ENCODE peak calls at places on chromosomes 12 and 14, in six cellular contexts. One of them, this sample, is unnamed.
A peak's percentile ranks its signal among the peaks of the same experiment; 100 is the strongest.

GRCh38 chr12:88501976-88502938 is 78.0 kb downstream of the KITLG start:
- DNase-seq in tibial nerve: no peak
- DNase-seq in lower lobe of right lung: no peak
- DNase-seq in left ventricle myocardium inferior: no peak
- DNase-seq in tibial artery: no peak
- DNase-seq in PC-3: peak; percentile 67
- DNase-seq in this sample: no peak

GRCh38 chr12:49098035-49098451 is 3.4 kb upstream of the DHH start:
- DNase-seq in tibial artery: peak; percentile 48
- DNase-seq in left ventricle myocardium inferior: peak; percentile 25
- DNase-seq in PC-3: peak; percentile 58
- DNase-seq in lower lobe of right lung: peak; percentile 61
- DNase-seq in tibial nerve: peak; percentile 55
- DNase-seq in this sample: peak; percentile 72

GRCh38 chr14:62117010-62117717 is 354.9 kb downstream of the SNAPC1 start:
- DNase-seq in PC-3: no peak
- DNase-seq in left ventricle myocardium inferior: peak; percentile 58
- DNase-seq in tibial nerve: peak; percentile 5
- DNase-seq in tibial artery: peak; percentile 24
- DNase-seq in lower lobe of right lung: peak; percentile 66
- DNase-seq in this sample: peak; percentile 88

GRCh38 chr14:105392161-105393090 is 5.9 kb upstream of the TEX22 start:
- DNase-seq in tibial nerve: no peak
- DNase-seq in tibial artery: no peak
- DNase-seq in PC-3: no peak
- DNase-seq in left ventricle myocardium inferior: no peak
- DNase-seq in lower lobe of right lung: peak; percentile 41
- DNase-seq in this sample: peak; percentile 20

GRCh38 chr14:97777622-97778021 is 980.4 kb downstream of the VRK1 start:
- DNase-seq in PC-3: no peak
- DNase-seq in tibial nerve: no peak
- DNase-seq in lower lobe of right lung: no peak
- DNase-seq in tibial artery: no peak
- DNase-seq in left ventricle myocardium inferior: no peak
- DNase-seq in this sample: no peak

GRCh38 chr12:28550757-28551381 is 360.6 kb downstream of the CCDC91 start:
- DNase-seq in tibial artery: no peak
- DNase-seq in PC-3: peak; percentile 89
- DNase-seq in tibial nerve: no peak
- DNase-seq in left ventricle myocardium inferior: no peak
- DNase-seq in lower lobe of right lung: no peak
- DNase-seq in this sample: no peak

GRCh38 chr12:130646690-130647089 is 69.4 kb downstream of the RIMBP2 start:
- DNase-seq in tibial artery: no peak
- DNase-seq in left ventricle myocardium inferior: no peak
- DNase-seq in PC-3: no peak
- DNase-seq in lower lobe of right lung: no peak
- DNase-seq in tibial nerve: no peak
- DNase-seq in this sample: no peak

GRCh38 chr12:12439636-12440035 is 82.8 kb downstream of the BORCS5 start:
- DNase-seq in tibial nerve: no peak
- DNase-seq in tibial artery: peak; percentile 28
- DNase-seq in PC-3: peak; percentile 88
- DNase-seq in left ventricle myocardium inferior: no peak
- DNase-seq in lower lobe of right lung: no peak
- DNase-seq in this sample: no peak

GRCh38 chr12:39647383-39647782 is 27.8 kb upstream of the ABCD2 start:
- DNase-seq in tibial artery: no peak
- DNase-seq in tibial nerve: no peak
- DNase-seq in lower lobe of right lung: no peak
- DNase-seq in left ventricle myocardium inferior: no peak
- DNase-seq in PC-3: no peak
- DNase-seq in this sample: no peak

GRCh38 chr12:123983822-123984485 is 10.9 kb downstream of the ZNF664 start:
- DNase-seq in PC-3: peak; percentile 84
- DNase-seq in left ventricle myocardium inferior: no peak
- DNase-seq in tibial artery: peak; percentile 53
- DNase-seq in lower lobe of right lung: no peak
- DNase-seq in tibial nerve: peak; percentile 31
- DNase-seq in this sample: peak; percentile 50

GRCh38 chr12:130761537-130762318 is 45.6 kb upstream of the RIMBP2 start:
- DNase-seq in lower lobe of right lung: no peak
- DNase-seq in PC-3: peak; percentile 92
- DNase-seq in tibial nerve: peak; percentile 34
- DNase-seq in tibial artery: no peak
- DNase-seq in left ventricle myocardium inferior: peak; percentile 26
- DNase-seq in this sample: peak; percentile 85

GRCh38 chr12:121172145-121172544 is 37.8 kb upstream of the P2RX4 start:
- DNase-seq in PC-3: no peak
- DNase-seq in tibial nerve: no peak
- DNase-seq in lower lobe of right lung: no peak
- DNase-seq in left ventricle myocardium inferior: no peak
- DNase-seq in tibial artery: no peak
- DNase-seq in this sample: no peak

GRCh38 chr12:27076468-27076867 is 5.9 kb downstream of the C12orf71 start:
- DNase-seq in lower lobe of right lung: no peak
- DNase-seq in PC-3: no peak
- DNase-seq in tibial artery: no peak
- DNase-seq in left ventricle myocardium inferior: no peak
- DNase-seq in tibial nerve: no peak
- DNase-seq in this sample: no peak

GRCh38 chr12:122333142-122334087 is 67.1 kb upstream of the VPS33A start:
- DNase-seq in PC-3: no peak
- DNase-seq in tibial nerve: no peak
- DNase-seq in lower lobe of right lung: no peak
- DNase-seq in tibial artery: no peak
- DNase-seq in left ventricle myocardium inferior: no peak
- DNase-seq in this sample: no peak

GRCh38 chr14:44963775-44964380 is 1.9 kb downstream of the TOGARAM1 start:
- DNase-seq in lower lobe of right lung: no peak
- DNase-seq in left ventricle myocardium inferior: no peak
- DNase-seq in tibial nerve: no peak
- DNase-seq in PC-3: peak; percentile 33
- DNase-seq in tibial artery: no peak
- DNase-seq in this sample: peak; percentile 49

GRCh38 chr14:22567437-22567836 is 21.6 kb downstream of the DAD1 start:
- DNase-seq in PC-3: no peak
- DNase-seq in tibial nerve: no peak
- DNase-seq in left ventricle myocardium inferior: no peak
- DNase-seq in tibial artery: no peak
- DNase-seq in lower lobe of right lung: no peak
- DNase-seq in this sample: no peak

GRCh38 chr12:124497039-124497438 is 70.4 kb downstream of the NCOR2 start:
- DNase-seq in tibial nerve: no peak
- DNase-seq in lower lobe of right lung: no peak
- DNase-seq in PC-3: no peak
- DNase-seq in tibial artery: no peak
- DNase-seq in left ventricle myocardium inferior: peak; percentile 52
- DNase-seq in this sample: no peak

GRCh38 chr12:92977326-92977725 is 48.2 kb upstream of the EEA1 start:
- DNase-seq in tibial nerve: no peak
- DNase-seq in lower lobe of right lung: no peak
- DNase-seq in PC-3: no peak
- DNase-seq in tibial artery: no peak
- DNase-seq in left ventricle myocardium inferior: no peak
- DNase-seq in this sample: no peak

GRCh38 chr12:88251798-88252197 is 109.7 kb downstream of the TMTC3 start:
- DNase-seq in PC-3: no peak
- DNase-seq in left ventricle myocardium inferior: no peak
- DNase-seq in tibial nerve: no peak
- DNase-seq in tibial artery: no peak
- DNase-seq in lower lobe of right lung: no peak
- DNase-seq in this sample: no peak

GRCh38 chr14:75229923-75230792 is 48.5 kb upstream of the FOS start:
- DNase-seq in PC-3: peak; percentile 74
- DNase-seq in tibial artery: no peak
- DNase-seq in lower lobe of right lung: peak; percentile 71
- DNase-seq in tibial nerve: no peak
- DNase-seq in left ventricle myocardium inferior: peak; percentile 71
- DNase-seq in this sample: no peak

GRCh38 chr12:116667752-116668151 is 70.1 kb downstream of the SPRING1 start:
- DNase-seq in tibial artery: no peak
- DNase-seq in tibial nerve: no peak
- DNase-seq in left ventricle myocardium inferior: no peak
- DNase-seq in PC-3: no peak
- DNase-seq in lower lobe of right lung: no peak
- DNase-seq in this sample: no peak

GRCh38 chr14:75335588-75335987 is 57.0 kb downstream of the FOS start:
- DNase-seq in tibial artery: no peak
- DNase-seq in lower lobe of right lung: no peak
- DNase-seq in left ventricle myocardium inferior: no peak
- DNase-seq in tibial nerve: no peak
- DNase-seq in PC-3: no peak
- DNase-seq in this sample: no peak

GRCh38 chr12:120720234-120720968 is 5.2 kb upstream of the ACADS start:
- DNase-seq in tibial nerve: no peak
- DNase-seq in lower lobe of right lung: no peak
- DNase-seq in PC-3: peak; percentile 66
- DNase-seq in left ventricle myocardium inferior: no peak
- DNase-seq in tibial artery: peak; percentile 41
- DNase-seq in this sample: peak; percentile 55

GRCh38 chr12:108021129-108021528 is 108.0 kb upstream of the WSCD2 start:
- DNase-seq in PC-3: no peak
- DNase-seq in left ventricle myocardium inferior: no peak
- DNase-seq in lower lobe of right lung: no peak
- DNase-seq in tibial nerve: no peak
- DNase-seq in tibial artery: no peak
- DNase-seq in this sample: no peak

GRCh38 chr12:82593901-82594396 is 92.8 kb upstream of the TMTC2 start:
- DNase-seq in PC-3: no peak
- DNase-seq in left ventricle myocardium inferior: no peak
- DNase-seq in lower lobe of right lung: no peak
- DNase-seq in tibial artery: no peak
- DNase-seq in tibial nerve: no peak
- DNase-seq in this sample: no peak

GRCh38 chr12:17079251-17079909 is 473.4 kb upstream of the LMO3 start:
- DNase-seq in lower lobe of right lung: no peak
- DNase-seq in PC-3: peak; percentile 29
- DNase-seq in tibial nerve: no peak
- DNase-seq in tibial artery: no peak
- DNase-seq in left ventricle myocardium inferior: no peak
- DNase-seq in this sample: no peak

GRCh38 chr12:27779416-27779815 is 617 bp upstream of the KLHL42 start:
- DNase-seq in tibial nerve: peak; percentile 18
- DNase-seq in tibial artery: peak; percentile 31
- DNase-seq in PC-3: no peak
- DNase-seq in left ventricle myocardium inferior: peak; percentile 15
- DNase-seq in lower lobe of right lung: no peak
- DNase-seq in this sample: peak; percentile 54

GRCh38 chr14:69687963-69688649 is 76.7 kb downstream of the SUSD6 start:
- DNase-seq in tibial nerve: no peak
- DNase-seq in left ventricle myocardium inferior: no peak
- DNase-seq in lower lobe of right lung: no peak
- DNase-seq in tibial artery: no peak
- DNase-seq in PC-3: no peak
- DNase-seq in this sample: peak; percentile 46

GRCh38 chr12:124621296-124621660 is 53.9 kb upstream of the NCOR2 start:
- DNase-seq in tibial nerve: peak; percentile 70
- DNase-seq in PC-3: no peak
- DNase-seq in lower lobe of right lung: peak; percentile 87
- DNase-seq in left ventricle myocardium inferior: peak; percentile 72
- DNase-seq in tibial artery: peak; percentile 69
- DNase-seq in this sample: no peak

GRCh38 chr14:61965030-61965745 is 203.0 kb downstream of the SNAPC1 start:
- DNase-seq in tibial nerve: no peak
- DNase-seq in tibial artery: no peak
- DNase-seq in left ventricle myocardium inferior: no peak
- DNase-seq in PC-3: peak; percentile 87
- DNase-seq in lower lobe of right lung: no peak
- DNase-seq in this sample: no peak

GRCh38 chr12:110619534-110619953 is 5.6 kb downstream of the TCTN1 start:
- DNase-seq in tibial nerve: no peak
- DNase-seq in tibial artery: no peak
- DNase-seq in PC-3: peak; percentile 14
- DNase-seq in lower lobe of right lung: no peak
- DNase-seq in left ventricle myocardium inferior: no peak
- DNase-seq in this sample: no peak

DNA sequence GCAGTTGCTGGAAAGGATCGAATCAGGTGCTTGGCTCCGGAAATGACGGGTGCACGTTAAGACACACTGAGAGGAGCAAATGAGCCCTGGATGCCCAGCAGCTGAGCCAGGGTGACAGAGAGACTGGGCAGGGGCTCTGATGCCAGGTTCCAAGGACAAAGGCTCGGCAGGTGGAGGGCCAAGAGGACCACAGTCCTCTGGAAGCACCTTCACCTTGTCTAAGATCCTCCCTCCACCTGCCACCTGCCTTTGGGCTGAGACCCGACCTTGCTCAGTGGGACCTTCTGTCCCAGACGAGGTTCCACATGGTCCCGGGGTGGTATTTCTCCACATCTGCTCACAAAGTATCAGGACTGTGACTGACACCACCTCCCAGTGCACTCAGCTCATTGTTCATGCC is 1.0 kb downstream of the ANO2 start:
- DNase-seq in left ventricle myocardium inferior: no peak
- DNase-seq in lower lobe of right lung: no peak
- DNase-seq in tibial nerve: no peak
- DNase-seq in PC-3: no peak
- DNase-seq in tibial artery: no peak
- DNase-seq in this sample: no peak
- TF ChIP-seq CTCF in left ventricle myocardium inferior: no peak
- TF ChIP-seq CTCF in lower lobe of right lung: no peak
- TF ChIP-seq CTCF in tibial nerve: no peak
- TF ChIP-seq CTCF in PC-3: no peak
- TF ChIP-seq CTCF in tibial artery: no peak
- TF ChIP-seq CTCF in this sample: no peak

DNA sequence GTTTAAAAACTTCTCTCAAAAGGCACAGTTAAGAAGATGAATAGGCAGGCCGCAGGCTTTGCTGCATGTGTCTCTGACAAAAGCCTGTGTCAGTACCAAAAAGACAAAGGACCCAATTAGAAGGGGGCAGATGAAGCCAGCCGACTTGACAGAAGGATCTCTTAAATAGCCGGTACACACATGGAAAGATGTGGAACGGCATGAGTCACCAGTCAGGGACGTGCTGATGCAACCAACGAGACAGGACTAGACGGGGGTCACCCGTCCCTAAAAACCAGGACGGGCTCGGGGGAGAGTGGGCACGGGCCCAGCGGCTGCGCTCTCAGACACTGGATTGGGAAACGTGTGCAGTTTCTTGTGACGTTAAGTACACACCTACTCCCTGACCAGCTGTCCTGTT is 34.6 kb upstream of the MMP17 start:
- DNase-seq in tibial nerve: no peak
- DNase-seq in left ventricle myocardium inferior: no peak
- DNase-seq in PC-3: no peak
- DNase-seq in lower lobe of right lung: no peak
- DNase-seq in tibial artery: no peak
- DNase-seq in this sample: no peak
- H3K36me3 ChIP-seq in tibial nerve: peaks cover 88% of the 10 kb centered on the region
- H3K36me3 ChIP-seq in left ventricle myocardium inferior: peaks cover 87% of the 10 kb centered on the region
- H3K36me3 ChIP-seq in PC-3: peaks cover 28% of the 10 kb centered on the region
- H3K36me3 ChIP-seq in lower lobe of right lung: peaks cover 80% of the 10 kb centered on the region
- H3K36me3 ChIP-seq in tibial artery: peaks cover 78% of the 10 kb centered on the region
- H3K36me3 ChIP-seq in this sample: peaks cover 54% of the 10 kb centered on the region

GRCh38 chr14:76380991-76381390 is 5.1 kb downstream of the ESRRB start:
- DNase-seq in tibial artery: no peak
- DNase-seq in PC-3: no peak
- DNase-seq in lower lobe of right lung: no peak
- DNase-seq in tibial nerve: no peak
- DNase-seq in left ventricle myocardium inferior: no peak
- DNase-seq in this sample: no peak
- TF ChIP-seq CTCF in tibial artery: no peak
- TF ChIP-seq CTCF in PC-3: no peak
- TF ChIP-seq CTCF in lower lobe of right lung: no peak
- TF ChIP-seq CTCF in tibial nerve: no peak
- TF ChIP-seq CTCF in left ventricle myocardium inferior: no peak
- TF ChIP-seq CTCF in this sample: no peak

GRCh38 chr14:31159682-31160296 is 47.8 kb downstream of the HECTD1 start:
- DNase-seq in lower lobe of right lung: no peak
- DNase-seq in tibial artery: peak; percentile 40
- DNase-seq in tibial nerve: no peak
- DNase-seq in PC-3: peak; percentile 82
- DNase-seq in left ventricle myocardium inferior: no peak
- DNase-seq in this sample: no peak
- H3K36me3 ChIP-seq in lower lobe of right lung: peaks cover 94% of the 10 kb centered on the region
- H3K36me3 ChIP-seq in tibial artery: peaks cover 26% of the 10 kb centered on the region
- H3K36me3 ChIP-seq in tibial nerve: peaks cover 79% of the 10 kb centered on the region
- H3K36me3 ChIP-seq in PC-3: peaks cover 23% of the 10 kb centered on the region
- H3K36me3 ChIP-seq in left ventricle myocardium inferior: peaks cover 81% of the 10 kb centered on the region
- H3K36me3 ChIP-seq in this sample: peaks cover 38% of the 10 kb centered on the region

This sample was measured in BE2C.